ENCODE peak calls at places on chromosomes 5 and 9, in five cellular contexts. B, O, E, F and L are unnamed samples.

GRCh38 chr9:7212101-7212500 is 454.3 kb downstream of the KDM4C start:
- DNase-seq in B (peak), F (no peak), E (no peak), O (no peak), L (no peak)

GRCh38 chr5:143054480-143054941 is 284.3 kb downstream of the ARHGAP26 start:
- DNase-seq in E (no peak), B (peak), F (no peak), O (no peak), L (no peak)

GRCh38 chr9:38047301-38048251 is 21.5 kb downstream of the SHB start:
- DNase-seq in F (peak), B (peak), E (no peak), O (no peak), L (no peak)

GRCh38 chr9:122402403-122403268 is 31.8 kb downstream of the PTGS1 start:
- DNase-seq in F (peak), E (no peak), O (peak), B (peak), L (no peak)

GRCh38 chr5:133552925-133553525 is 59.3 kb downstream of the FSTL4 start:
- DNase-seq in E (no peak), F (peak), B (peak), O (peak), L (no peak)

GRCh38 chr5:21152611-21153010 is 1164.6 kb upstream of the CDH18 start:
- DNase-seq in F (no peak), B (peak), O (no peak), E (no peak), L (no peak)

GRCh38 chr5:29853711-29854110 is 1339.8 kb upstream of the CDH6 start:
- DNase-seq in E (no peak), F (no peak), O (no peak), B (no peak), L (no peak)

GRCh38 chr9:530681-531080 is 310.8 kb upstream of the DMRT1 start:
- DNase-seq in O (peak), E (no peak), F (peak), B (peak), L (no peak)

GRCh38 chr9:33659915-33660314 is 135.4 kb upstream of the PRSS3 start:
- DNase-seq in O (no peak), E (no peak), F (no peak), B (no peak), L (no peak)

GRCh38 chr9:37371565-37372464 is 50.7 kb upstream of the GRHPR start:
- DNase-seq in B (peak), E (no peak), O (no peak), F (no peak), L (no peak)

GRCh38 chr9:78196258-78196657 is 39.6 kb upstream of the CEP78 start:
- DNase-seq in O (no peak), F (no peak), E (no peak), B (no peak), L (no peak)

GRCh38 chr9:5231212-5231611 is at the start of gene INSL4:
- DNase-seq in B (peak), O (no peak), F (no peak), E (no peak), L (no peak)

GRCh38 chr5:19975795-19976194 is 12.2 kb downstream of the CDH18 start:
- DNase-seq in F (no peak), O (no peak), B (peak), E (no peak), L (no peak)

GRCh38 chr9:89312154-89312616 is 1.2 kb downstream of the CKS2 start:
- DNase-seq in O (no peak), B (no peak), F (no peak), E (no peak), L (no peak)

DNA sequence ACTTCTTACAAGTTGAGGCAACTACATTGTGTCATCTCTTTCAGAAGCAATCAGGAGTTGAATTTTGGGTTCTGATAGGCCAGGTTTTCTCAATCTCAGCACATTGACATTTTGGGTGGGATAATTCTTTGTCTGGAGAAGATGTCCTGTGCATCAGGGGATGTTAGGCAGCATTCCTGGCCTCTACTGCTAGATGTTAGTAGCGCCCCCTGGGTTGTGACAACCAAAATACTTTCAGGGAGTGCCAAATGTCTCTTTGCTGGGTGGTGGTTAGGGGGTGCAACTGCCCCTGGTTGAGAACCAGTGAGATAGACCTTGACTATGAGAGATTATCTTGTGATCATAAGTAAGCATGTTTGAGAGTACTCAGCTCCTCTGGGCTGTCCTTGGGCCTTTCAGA is 164.3 kb upstream of the KLF9 start:
- DNase-seq in O (no peak), B (no peak), F (no peak), E (no peak), L (no peak)
- TF ChIP-seq CTCF in O (no peak), B (no peak), F (peak), E (no peak), L (no peak)

DNA sequence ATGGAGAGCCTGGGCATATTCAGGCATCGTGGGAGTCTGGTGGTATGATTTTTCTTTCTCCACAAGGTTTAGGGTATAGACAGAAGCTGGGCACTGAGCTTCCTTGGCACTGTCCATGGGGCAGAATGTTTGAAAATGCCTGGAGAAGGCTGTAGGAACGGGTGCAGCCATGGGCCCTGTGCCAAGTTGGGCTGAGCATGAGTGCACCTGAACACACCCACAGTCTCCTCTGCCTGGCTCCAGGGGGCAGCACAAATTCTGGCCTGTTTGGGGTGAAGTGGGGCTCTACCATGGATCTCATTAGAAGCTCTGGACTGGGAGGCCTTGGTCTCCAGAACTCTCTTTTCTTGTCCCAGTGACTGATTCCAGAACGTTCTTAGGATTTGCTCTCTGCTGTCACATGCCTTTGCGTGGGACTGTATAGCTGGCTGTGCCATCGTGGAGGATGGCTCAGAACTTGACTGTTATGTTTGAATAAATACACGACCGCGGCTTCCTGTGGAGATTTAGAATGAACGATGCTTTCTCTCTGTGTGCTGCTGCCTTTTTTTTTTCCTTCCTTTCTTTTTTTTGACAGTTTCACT is 229.8 kb downstream of the FANCC start:
- DNase-seq in F (no peak), B (no peak), E (no peak), O (no peak), L (no peak)
- TF ChIP-seq CTCF in F (peak), B (peak), E (no peak), O (no peak), L (no peak)

DNA sequence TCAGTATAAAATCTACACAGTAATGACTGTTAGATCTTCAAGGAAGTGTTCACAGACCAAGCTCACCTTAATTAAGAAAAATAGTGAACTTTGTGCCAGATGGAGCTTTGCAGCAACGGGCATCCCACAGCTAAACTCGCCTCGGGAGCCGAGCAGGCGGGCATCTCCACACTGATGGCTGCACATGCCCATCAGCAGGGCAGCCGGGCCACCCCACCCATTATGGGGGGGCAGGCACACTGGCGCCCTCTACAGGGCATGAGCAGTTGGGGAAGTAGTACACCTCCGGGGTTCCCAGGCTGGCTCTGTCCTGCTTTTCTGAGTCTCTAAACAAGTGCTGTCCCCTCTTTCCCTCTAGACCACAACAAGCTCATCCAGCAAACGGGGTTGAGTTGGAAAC is 21.6 kb downstream of the ANKS6 start:
- DNase-seq in F (no peak), E (peak), B (no peak), O (no peak), L (no peak)
- TF ChIP-seq CTCF in F (peak), E (no peak), B (peak), O (no peak), L (peak)

GRCh38 chr5:113000466-113000865 is 23.9 kb downstream of the DCP2 start:
- DNase-seq in B (peak), O (no peak), F (no peak), E (no peak), L (no peak)

GRCh38 chr5:112996830-112997374 is 20.3 kb downstream of the DCP2 start:
- DNase-seq in F (no peak), E (no peak), O (no peak), B (peak), L (no peak)

GRCh38 chr5:112998296-112998695 is 21.7 kb downstream of the DCP2 start:
- DNase-seq in O (no peak), B (no peak), E (no peak), F (no peak), L (no peak)

DNA sequence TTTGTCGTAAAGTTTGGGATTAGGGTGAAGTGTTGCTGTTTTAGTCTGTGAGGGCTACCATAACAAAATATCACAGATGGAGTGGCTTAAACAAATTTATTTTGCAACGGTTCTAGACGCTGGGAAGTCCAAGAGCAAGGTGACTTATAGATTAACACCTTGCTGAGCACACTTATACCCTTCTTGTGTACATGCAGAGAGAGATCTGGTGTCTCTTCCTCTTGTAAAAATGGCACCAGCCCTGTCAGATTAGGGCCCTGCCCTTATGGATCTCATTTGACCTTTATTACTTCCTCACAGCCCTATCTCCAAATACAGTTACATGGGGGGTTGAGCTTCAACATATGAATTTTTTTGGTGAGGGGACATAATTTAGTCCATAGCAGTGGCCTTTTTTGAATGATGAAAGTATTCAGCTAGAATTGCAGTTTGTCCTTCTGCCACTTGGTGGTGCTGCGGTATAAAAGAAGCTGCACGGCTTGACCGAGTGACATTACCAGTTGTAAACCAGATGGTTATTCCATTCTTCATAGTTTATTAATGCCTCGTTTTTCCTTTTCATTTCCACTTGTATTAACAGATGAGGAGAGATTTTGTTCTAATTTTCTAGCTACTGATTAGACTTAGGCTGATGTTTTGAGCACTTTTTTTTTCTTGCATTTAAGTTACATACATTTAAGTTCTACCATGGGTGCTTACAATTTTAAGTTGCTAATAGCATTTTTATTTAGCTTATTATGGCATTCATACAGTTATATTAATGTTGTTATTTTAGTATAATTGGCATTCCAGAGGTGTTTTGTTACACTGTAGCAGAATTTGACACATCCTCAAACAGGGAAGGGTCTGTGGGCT is 19.4 kb downstream of the DCP2 start:
- DNase-seq in E (no peak), B (peak), F (peak), O (peak), L (peak)
- TF ChIP-seq CTCF in E (peak), B (peak), F (peak), O (peak), L (peak)